ENCODE peak calls at places on chromosomes 5 and 9, in seven cellular contexts. N is spleen, D is stomach, F is transverse colon, W is thyroid gland, C is esophagus squamous epithelium, H is A549. U is an unnamed sample. For H3K9me3, the result is how much of the 10 kb centered on the place peaks cover.

GRCh38 chr9:90102292-90102901 is 497.6 kb downstream of the GADD45G start:
- DNase-seq in D (peak), N (peak), C (peak), F (peak), H (peak), W (peak), U (peak)

GRCh38 chr9:16131269-16131668 is 578.4 kb downstream of the CCDC171 start:
- DNase-seq in H (peak), W (no peak), C (no peak), D (no peak), N (no peak), F (no peak), U (no peak)

GRCh38 chr5:169122951-169123350 is 178.0 kb downstream of the SLIT3 start:
- DNase-seq in F (no peak), C (no peak), W (no peak), D (no peak), H (no peak), N (no peak), U (no peak)

GRCh38 chr9:1890806-1891205 is 124.3 kb upstream of the SMARCA2 start:
- DNase-seq in N (no peak), F (no peak), H (no peak), W (no peak), C (no peak), D (no peak), U (no peak)

GRCh38 chr9:35501941-35502340 is 12.0 kb downstream of the RUSC2 start:
- DNase-seq in N (no peak), C (no peak), F (no peak), H (no peak), W (no peak), D (no peak), U (no peak)

GRCh38 chr9:26655166-26655565 is 237.4 kb downstream of the CAAP1 start:
- DNase-seq in H (no peak), N (no peak), D (no peak), C (no peak), F (no peak), W (no peak), U (no peak)

GRCh38 chr9:87713278-87713989 is 12.5 kb upstream of the CTSL start:
- DNase-seq in F (peak), D (peak), H (peak), W (peak), C (peak), N (no peak), U (peak)

GRCh38 chr5:59617186-59617771 is 276.2 kb downstream of the PDE4D start:
- DNase-seq in D (no peak), W (no peak), N (no peak), H (no peak), C (no peak), F (no peak), U (no peak)

GRCh38 chr9:16314476-16314875 is 556.0 kb downstream of the BNC2 start:
- DNase-seq in D (no peak), N (no peak), W (no peak), H (no peak), F (no peak), C (no peak), U (no peak)

GRCh38 chr5:77798448-77798847 is 22.3 kb upstream of the TBCA start:
- DNase-seq in C (no peak), H (no peak), N (no peak), D (no peak), W (no peak), F (no peak), U (no peak)
- H3K9me3 ChIP-seq in C (under half), H (under half), N (under half), D (under half), W (under half), F (under half), U (under half)

DNA sequence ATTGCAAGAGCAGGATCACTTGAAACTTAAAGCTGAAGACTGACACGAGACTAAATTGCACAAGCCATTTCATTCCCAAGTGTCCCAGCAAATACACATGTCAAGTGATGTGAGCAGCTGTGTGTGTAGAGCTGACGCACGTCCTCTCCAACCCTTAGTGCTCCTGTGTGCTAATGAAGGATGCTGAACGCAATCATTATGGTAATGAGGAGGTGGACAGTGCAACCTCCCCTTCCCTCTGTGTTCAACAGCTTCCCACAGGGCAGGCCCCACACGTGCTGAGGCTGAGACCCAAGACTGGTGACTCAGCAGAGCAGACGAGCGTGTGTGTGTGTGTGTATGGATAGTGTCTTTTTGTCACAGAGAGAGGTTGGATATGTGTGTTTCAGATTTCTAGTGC is 702.1 kb downstream of the SEMA5A start:
- DNase-seq in H (no peak), N (no peak), F (no peak), C (no peak), W (peak), D (no peak), U (no peak)
- H3K4me3 ChIP-seq in H (no peak), N (no peak), F (no peak), C (no peak), W (no peak), D (no peak), U (no peak)

GRCh38 chr5:79750611-79751510 is 61.2 kb downstream of the CMYA5 start:
- DNase-seq in H (no peak), F (no peak), W (no peak), C (no peak), D (no peak), N (no peak), U (no peak)

GRCh38 chr5:79756102-79756501 is 66.5 kb downstream of the CMYA5 start:
- DNase-seq in D (no peak), F (no peak), W (no peak), N (no peak), C (no peak), H (no peak), U (no peak)

GRCh38 chr5:79753087-79753486 is 63.5 kb downstream of the CMYA5 start:
- DNase-seq in F (no peak), N (no peak), W (no peak), D (no peak), C (no peak), H (no peak), U (no peak)

GRCh38 chr5:79753863-79754645 is 64.4 kb downstream of the CMYA5 start:
- DNase-seq in W (no peak), C (no peak), H (no peak), F (no peak), N (no peak), D (no peak), U (no peak)

DNA sequence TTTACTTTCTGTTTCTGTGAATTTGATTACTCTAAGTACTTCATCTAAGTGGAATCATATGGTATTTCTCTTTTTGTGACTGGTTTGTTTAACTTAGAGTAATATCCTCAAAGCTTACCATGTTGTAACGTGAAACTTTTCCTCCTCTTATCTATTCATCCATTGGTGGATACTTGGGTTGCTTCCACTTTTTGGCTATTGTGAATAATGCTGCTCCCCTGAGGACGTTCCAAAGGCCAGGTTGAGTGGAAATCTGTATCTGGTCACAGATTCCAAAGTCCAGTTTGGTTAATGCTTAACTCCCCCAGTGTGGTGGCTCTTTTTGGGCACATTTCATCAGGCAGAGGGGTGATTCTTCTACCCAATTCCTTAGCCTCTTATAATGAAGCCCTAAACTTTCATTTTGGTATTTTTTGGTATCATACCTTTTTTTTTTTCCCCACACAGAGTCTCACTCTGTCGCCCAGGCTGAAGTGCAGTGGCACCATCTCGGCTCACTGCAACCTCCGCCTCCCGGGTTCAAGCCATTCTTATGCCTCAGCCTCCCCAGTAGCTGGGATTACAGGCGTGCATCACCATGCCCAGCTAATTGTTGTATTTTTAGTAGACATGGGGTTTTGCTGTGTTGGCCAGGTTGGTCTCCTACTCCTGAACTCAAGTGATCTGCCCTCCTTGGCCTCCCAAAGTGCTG is 65.4 kb downstream of the CMYA5 start:
- DNase-seq in N (no peak), C (no peak), F (no peak), D (no peak), W (no peak), H (no peak), U (no peak)
- TF ChIP-seq POLR2A in N (no peak), C (no peak), F (no peak), D (no peak), W (no peak), H (no peak), U (no peak)

GRCh38 chr5:141258464-141258863 is 13.3 kb downstream of the PCDHB15 start:
- DNase-seq in C (no peak), F (no peak), W (no peak), N (no peak), D (no peak), H (no peak), U (no peak)
- H3K9me3 ChIP-seq in C (under half), F (half or more), W (under half), N (half or more), D (half or more), H (half or more), U (under half)

DNA sequence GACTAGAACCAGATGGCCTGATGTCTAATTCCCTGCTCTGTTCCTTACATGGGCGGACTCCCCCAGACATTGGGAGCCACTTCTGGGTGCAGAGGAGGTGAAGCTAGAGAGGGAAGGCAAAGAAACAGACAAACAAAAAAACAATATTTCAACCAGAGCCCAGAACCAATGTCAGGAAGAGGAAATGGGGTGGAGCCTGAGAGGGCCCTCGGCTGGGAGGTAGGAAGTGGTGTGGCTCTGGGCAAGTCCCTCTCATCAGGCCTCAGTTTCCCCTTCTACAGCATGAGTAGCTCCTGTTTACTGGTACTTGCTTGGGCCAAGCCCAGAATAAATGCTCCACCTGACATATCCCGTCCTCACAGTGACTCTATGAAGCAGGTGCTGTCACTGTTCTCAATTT is 11.1 kb downstream of the SH2D3C start:
- DNase-seq in N (no peak), H (no peak), C (no peak), F (no peak), W (no peak), D (no peak), U (no peak)
- H3K4me3 ChIP-seq in N (peak), H (no peak), C (no peak), F (no peak), W (no peak), D (no peak), U (no peak)

GRCh38 chr5:71586941-71587708 is at the start of gene MCCC2:
- DNase-seq in C (peak), D (peak), H (peak), F (peak), W (peak), N (peak), U (peak)
- TF ChIP-seq POLR2A in C (no peak), D (peak), H (peak), F (peak), W (no peak), N (peak), U (peak)

DNA sequence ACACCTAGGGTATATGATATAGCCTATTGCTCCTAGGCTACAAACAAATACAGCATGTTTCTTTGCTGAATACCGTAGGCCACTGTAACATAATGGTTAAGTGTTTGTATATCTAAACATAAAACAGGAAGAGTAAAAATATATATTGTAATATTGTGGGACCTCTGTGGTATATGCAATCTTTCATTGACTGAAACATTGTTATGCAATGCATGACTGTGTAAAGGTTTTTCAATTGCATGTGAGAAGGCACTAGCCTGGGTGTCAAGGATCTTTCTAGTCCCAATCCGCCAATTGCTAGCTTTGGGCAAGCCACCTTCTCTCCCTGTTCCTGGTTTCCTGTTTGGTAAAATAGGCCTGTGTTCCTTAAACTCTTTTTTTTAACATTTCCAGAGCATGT is 27.4 kb downstream of the ATP10B start:
- DNase-seq in W (no peak), H (no peak), C (no peak), D (no peak), N (no peak), F (no peak), U (no peak)
- H3K9me3 ChIP-seq in W (under half), H (under half), C (under half), D (under half), N (under half), F (under half), U (under half)

DNA sequence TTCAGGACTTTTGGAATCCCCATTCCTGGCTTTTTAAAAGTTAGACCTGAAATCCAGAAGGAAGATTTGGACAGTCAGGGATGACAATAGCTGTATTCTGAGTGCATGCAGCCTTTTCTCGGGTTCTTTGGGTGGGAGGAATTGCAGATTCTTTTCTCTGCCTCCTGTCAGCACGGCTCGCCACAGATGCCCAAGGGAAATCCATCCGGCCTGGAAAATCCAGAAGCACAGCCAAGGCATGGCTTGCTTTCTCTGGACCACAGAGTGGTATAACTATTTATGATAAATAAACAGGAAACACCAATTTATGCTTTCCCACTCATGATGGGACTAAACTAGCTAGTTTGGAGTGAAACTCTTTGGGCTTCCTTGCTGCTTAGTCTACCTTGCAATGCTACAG is 59.1 kb downstream of the C9orf152 start:
- DNase-seq in D (no peak), F (no peak), H (no peak), N (no peak), W (no peak), C (no peak), U (no peak)
- H3K4me3 ChIP-seq in D (no peak), F (no peak), H (no peak), N (peak), W (no peak), C (no peak), U (no peak)